ENCODE peak calls at places on chromosome X, in eight cellular contexts. K is OCI-LY7, Q is K562, F is H9, H is hepatocyte, D is fibroblast of lung, R is Karpas-422, O is GM12878. V is an unnamed sample. For H4K20me1, the result is how much of the 10 kb centered on the place peaks cover.

GRCh38 chrX:259692-260355 is 21.4 kb upstream of the PLCXD1 start:
- DNase-seq in K (no peak), Q (no peak), F (peak), H (no peak), D (no peak), R (no peak), O (no peak), V (no peak)

GRCh38 chrX:115486510-115486909 is 74.5 kb upstream of the PLS3 start:
- DNase-seq in K (no peak), Q (no peak), F (no peak), H (no peak), D (no peak), R (no peak), O (no peak), V (no peak)

GRCh38 chrX:150870059-150870458 is 28.4 kb downstream of the CD99L2 start:
- DNase-seq in K (no peak), Q (no peak), F (no peak), H (no peak), D (no peak), R (no peak), O (no peak), V (no peak)

GRCh38 chrX:46967547-46967946 is 55.3 kb downstream of the JADE3 start:
- DNase-seq in K (peak), Q (no peak), F (no peak), H (no peak), D (no peak), R (no peak), O (peak), V (no peak)

GRCh38 chrX:7362111-7362510 is 214.2 kb upstream of the PUDP start:
- DNase-seq in K (no peak), Q (no peak), F (no peak), H (no peak), D (no peak), R (no peak), O (no peak), V (no peak)

GRCh38 chrX:27619975-27620374 is 29.8 kb downstream of the DCAF8L2 start:
- DNase-seq in K (no peak), Q (no peak), F (no peak), H (peak), D (peak), R (peak), O (no peak), V (no peak)

GRCh38 chrX:22987452-22987851 is 12.3 kb upstream of the DDX53 start:
- DNase-seq in K (no peak), Q (no peak), F (no peak), H (no peak), D (no peak), R (no peak), O (no peak), V (no peak)

GRCh38 chrX:48897157-48897620 is 379 bp downstream of the TIMM17B start:
- DNase-seq in K (peak), Q (peak), F (peak), H (peak), D (peak), R (peak), O (no peak), V (no peak)

GRCh38 chrX:63350979-63351616 is at the start of gene SPIN4:
- DNase-seq in K (peak), Q (peak), F (peak), H (peak), D (peak), R (peak), O (peak), V (peak)

GRCh38 chrX:43644124-43644701 is 11.9 kb upstream of the MAOA start:
- DNase-seq in K (no peak), Q (no peak), F (no peak), H (peak), D (peak), R (no peak), O (no peak), V (peak)

GRCh38 chrX:42804524-42804923 is 26.6 kb upstream of the PPP1R2C start:
- DNase-seq in K (no peak), Q (no peak), F (peak), H (peak), D (no peak), R (no peak), O (no peak), V (no peak)

GRCh38 chrX:71098302-71098701 is 2.7 kb downstream of the FOXO4 start:
- DNase-seq in K (peak), Q (peak), F (no peak), H (peak), D (peak), R (peak), O (no peak), V (peak)

GRCh38 chrX:71100581-71101505 is 5.2 kb downstream of the FOXO4 start:
- DNase-seq in K (no peak), Q (peak), F (peak), H (no peak), D (no peak), R (no peak), O (no peak), V (no peak)

GRCh38 chrX:71099736-71100135 is 4.1 kb downstream of the FOXO4 start:
- DNase-seq in K (no peak), Q (no peak), F (peak), H (no peak), D (no peak), R (no peak), O (no peak), V (no peak)

GRCh38 chrX:71096702-71097032 is 1.0 kb downstream of the FOXO4 start:
- DNase-seq in K (no peak), Q (no peak), F (no peak), H (no peak), D (no peak), R (no peak), O (no peak), V (no peak)

DNA sequence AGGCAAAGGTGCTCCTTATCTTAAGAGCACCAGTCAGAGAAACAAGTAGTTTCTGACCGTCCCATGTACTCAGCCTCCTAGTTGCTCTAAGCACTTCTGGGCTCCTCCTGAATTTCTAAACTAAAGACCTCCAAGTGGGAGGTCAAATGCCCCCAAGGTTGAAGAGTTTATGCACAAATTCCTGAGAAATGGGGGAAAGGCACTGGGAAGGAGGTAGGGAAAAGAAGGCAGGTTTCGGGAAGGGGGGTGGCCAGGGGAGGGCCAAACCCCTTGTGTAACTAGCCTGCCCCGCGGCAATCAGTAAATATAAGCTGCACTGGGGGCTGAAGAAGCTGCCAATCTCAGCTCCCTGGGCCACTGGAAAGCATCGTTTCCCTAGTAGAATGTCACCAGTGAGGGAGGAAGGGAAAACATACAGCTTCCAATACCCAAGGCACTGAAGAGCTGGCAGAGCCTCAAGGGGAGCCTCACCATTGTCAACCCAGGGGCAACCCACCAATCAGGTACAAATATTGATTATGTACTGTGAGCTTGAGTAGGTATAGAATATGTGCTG is 3.4 kb downstream of the FOXO4 start:
- DNase-seq in K (no peak), Q (no peak), F (peak), H (no peak), D (no peak), R (no peak), O (no peak), V (no peak)
- H3K4me2 ChIP-seq in K (no peak), Q (no peak), F (peak), H (no peak), D (no peak), R (no peak), O (no peak), V (no peak)

DNA sequence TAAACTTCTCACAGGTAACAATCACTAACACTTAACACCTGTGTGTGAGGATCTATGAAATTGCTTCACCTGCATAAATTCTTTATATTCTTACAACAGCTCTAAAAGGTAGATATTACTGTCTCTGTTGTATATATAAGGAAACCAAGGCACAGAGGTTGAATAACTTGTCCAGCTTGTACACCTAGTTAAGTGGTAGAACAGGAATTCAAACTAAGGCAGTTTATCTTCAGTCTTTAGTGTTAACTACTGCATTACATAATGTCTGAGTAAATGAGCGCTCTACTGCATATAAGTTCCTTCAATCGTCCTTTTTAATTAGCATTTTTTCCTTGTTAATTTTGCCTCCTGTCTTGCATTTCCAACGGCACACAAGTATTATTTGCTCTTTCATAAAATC is 15.0 kb downstream of the USP9X start:
- DNase-seq in K (no peak), Q (no peak), F (no peak), H (no peak), D (no peak), R (no peak), O (no peak), V (no peak)
- H4K20me1 ChIP-seq in K (under half), Q (under half), F (under half), H (half or more), D (under half), R (half or more), O (under half), V (under half)

GRCh38 chrX:13047752-13048151 is 3.3 kb upstream of the FAM9C start:
- DNase-seq in K (no peak), Q (no peak), F (no peak), H (peak), D (no peak), R (no peak), O (no peak), V (no peak)
- H3K4me2 ChIP-seq in K (no peak), Q (no peak), F (no peak), H (no peak), D (no peak), R (no peak), O (no peak), V (no peak)

DNA sequence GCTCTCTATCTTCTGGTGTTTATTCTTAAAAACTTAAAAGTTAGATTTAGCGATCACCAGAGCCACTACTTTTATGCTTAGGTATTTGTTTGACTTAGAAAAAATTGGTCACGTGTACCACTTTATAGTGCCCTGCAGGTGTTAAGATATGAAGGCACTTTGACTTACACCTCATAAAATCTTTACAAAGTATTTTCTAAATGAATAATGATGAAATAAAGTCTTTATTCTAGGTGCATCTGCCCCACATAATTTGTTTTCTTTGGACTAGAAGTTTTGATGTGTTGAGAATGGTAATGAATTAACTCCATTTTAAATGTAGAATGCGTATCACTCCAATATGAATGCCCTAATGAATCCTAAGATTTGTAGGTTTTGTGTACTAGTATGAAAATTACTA is 2.9 kb downstream of the FMR1 start:
- DNase-seq in K (no peak), Q (no peak), F (no peak), H (no peak), D (no peak), R (no peak), O (no peak), V (no peak)
- H4K20me1 ChIP-seq in K (under half), Q (under half), F (under half), H (under half), D (under half), R (under half), O (under half), V (under half)